ENCODE peak calls at places on chromosome 3, in six cellular contexts. One of them, this sample, is unnamed.

GRCh38 chr3:111744611-111745010 is 114.5 kb upstream of the PHLDB2 start:
- DNase-seq in HepG2: no peak
- DNase-seq in GM12878: no peak
- DNase-seq in HCT116: no peak
- DNase-seq in SK-N-SH: no peak
- DNase-seq in K562: no peak
- DNase-seq in this sample: no peak

GRCh38 chr3:71066849-71067261 is 516.7 kb downstream of the FOXP1 start:
- DNase-seq in SK-N-SH: peak
- DNase-seq in HCT116: no peak
- DNase-seq in K562: no peak
- DNase-seq in HepG2: no peak
- DNase-seq in GM12878: no peak
- DNase-seq in this sample: peak

GRCh38 chr3:184078851-184079250 is 18.0 kb upstream of the HTR3E start:
- DNase-seq in HepG2: no peak
- DNase-seq in SK-N-SH: no peak
- DNase-seq in K562: no peak
- DNase-seq in HCT116: no peak
- DNase-seq in GM12878: no peak
- DNase-seq in this sample: no peak

GRCh38 chr3:42635111-42635510 is 18.4 kb upstream of the ZBTB47 start:
- DNase-seq in SK-N-SH: no peak
- DNase-seq in GM12878: no peak
- DNase-seq in K562: no peak
- DNase-seq in HepG2: no peak
- DNase-seq in HCT116: no peak
- DNase-seq in this sample: peak

GRCh38 chr3:81472600-81473362 is 288.7 kb downstream of the GBE1 start:
- DNase-seq in SK-N-SH: no peak
- DNase-seq in GM12878: no peak
- DNase-seq in K562: no peak
- DNase-seq in HCT116: no peak
- DNase-seq in HepG2: no peak
- DNase-seq in this sample: peak

GRCh38 chr3:185280572-185281365 is 26.9 kb upstream of the EHHADH start:
- DNase-seq in GM12878: peak
- DNase-seq in K562: peak
- DNase-seq in SK-N-SH: peak
- DNase-seq in HepG2: peak
- DNase-seq in HCT116: peak
- DNase-seq in this sample: peak

GRCh38 chr3:194481525-194482195 is 5.1 kb downstream of the ATP13A3 start:
- DNase-seq in HCT116: no peak
- DNase-seq in K562: no peak
- DNase-seq in GM12878: no peak
- DNase-seq in SK-N-SH: no peak
- DNase-seq in HepG2: peak
- DNase-seq in this sample: no peak

GRCh38 chr3:59655616-59656015 is 605.8 kb upstream of the CFAP20DC start:
- DNase-seq in K562: no peak
- DNase-seq in HCT116: no peak
- DNase-seq in HepG2: no peak
- DNase-seq in SK-N-SH: no peak
- DNase-seq in GM12878: no peak
- DNase-seq in this sample: no peak

GRCh38 chr3:46191730-46192129 is 16.4 kb downstream of the CCR1 start:
- DNase-seq in HepG2: no peak
- DNase-seq in GM12878: no peak
- DNase-seq in SK-N-SH: no peak
- DNase-seq in K562: peak
- DNase-seq in HCT116: no peak
- DNase-seq in this sample: no peak

GRCh38 chr3:95154775-95155174 is 1091.9 kb downstream of the NSUN3 start:
- DNase-seq in HepG2: no peak
- DNase-seq in SK-N-SH: no peak
- DNase-seq in K562: no peak
- DNase-seq in HCT116: no peak
- DNase-seq in GM12878: no peak
- DNase-seq in this sample: no peak

GRCh38 chr3:141291610-141292345 is 60.2 kb downstream of the PXYLP1 start:
- DNase-seq in SK-N-SH: no peak
- DNase-seq in HCT116: no peak
- DNase-seq in K562: peak
- DNase-seq in GM12878: no peak
- DNase-seq in HepG2: no peak
- DNase-seq in this sample: no peak

GRCh38 chr3:16180737-16181134 is 6.3 kb downstream of the GALNT15 start:
- DNase-seq in HepG2: no peak
- DNase-seq in K562: no peak
- DNase-seq in GM12878: no peak
- DNase-seq in SK-N-SH: no peak
- DNase-seq in HCT116: no peak
- DNase-seq in this sample: no peak

GRCh38 chr3:13688824-13689223 is 139.9 kb downstream of the FBLN2 start:
- DNase-seq in GM12878: no peak
- DNase-seq in K562: no peak
- DNase-seq in HepG2: no peak
- DNase-seq in SK-N-SH: no peak
- DNase-seq in HCT116: no peak
- DNase-seq in this sample: no peak

GRCh38 chr3:39189648-39190269 is 2.6 kb downstream of the XIRP1 start:
- DNase-seq in GM12878: peak
- DNase-seq in HepG2: peak
- DNase-seq in HCT116: peak
- DNase-seq in K562: peak
- DNase-seq in SK-N-SH: peak
- DNase-seq in this sample: peak

GRCh38 chr3:13022348-13023250 is 50.6 kb downstream of the IQSEC1 start:
- DNase-seq in SK-N-SH: peak
- DNase-seq in HCT116: no peak
- DNase-seq in HepG2: no peak
- DNase-seq in GM12878: no peak
- DNase-seq in K562: no peak
- DNase-seq in this sample: peak

GRCh38 chr3:54366839-54367238 is 244.5 kb downstream of the CACNA2D3 start:
- DNase-seq in K562: no peak
- DNase-seq in HCT116: no peak
- DNase-seq in SK-N-SH: no peak
- DNase-seq in GM12878: no peak
- DNase-seq in HepG2: no peak
- DNase-seq in this sample: no peak

GRCh38 chr3:77079988-77080585 is 40.2 kb downstream of the ROBO2 start:
- DNase-seq in GM12878: no peak
- DNase-seq in HCT116: no peak
- DNase-seq in K562: no peak
- DNase-seq in HepG2: no peak
- DNase-seq in SK-N-SH: no peak
- DNase-seq in this sample: no peak

GRCh38 chr3:151382671-151383070 is 1.9 kb downstream of the P2RY12 start:
- DNase-seq in HCT116: no peak
- DNase-seq in SK-N-SH: no peak
- DNase-seq in K562: no peak
- DNase-seq in HepG2: no peak
- DNase-seq in GM12878: no peak
- DNase-seq in this sample: no peak

GRCh38 chr3:260911-261310 is 64.3 kb downstream of the CHL1 start:
- DNase-seq in HCT116: no peak
- DNase-seq in HepG2: no peak
- DNase-seq in GM12878: no peak
- DNase-seq in SK-N-SH: no peak
- DNase-seq in K562: no peak
- DNase-seq in this sample: no peak

GRCh38 chr3:111315911-111316310 is 226.1 kb upstream of the CD96 start:
- DNase-seq in HepG2: no peak
- DNase-seq in HCT116: no peak
- DNase-seq in K562: no peak
- DNase-seq in SK-N-SH: no peak
- DNase-seq in GM12878: no peak
- DNase-seq in this sample: no peak

GRCh38 chr3:4757949-4758855 is 221.0 kb upstream of the BHLHE40 start:
- DNase-seq in SK-N-SH: no peak
- DNase-seq in K562: no peak
- DNase-seq in GM12878: no peak
- DNase-seq in HepG2: no peak
- DNase-seq in HCT116: no peak
- DNase-seq in this sample: no peak

GRCh38 chr3:34882764-34883163 is 756.6 kb upstream of the ARPP21 start:
- DNase-seq in HepG2: no peak
- DNase-seq in K562: no peak
- DNase-seq in SK-N-SH: peak
- DNase-seq in HCT116: no peak
- DNase-seq in GM12878: no peak
- DNase-seq in this sample: no peak

GRCh38 chr3:111080357-111080937 is 8.8 kb downstream of the NECTIN3 start:
- DNase-seq in HepG2: peak
- DNase-seq in GM12878: no peak
- DNase-seq in K562: no peak
- DNase-seq in HCT116: no peak
- DNase-seq in SK-N-SH: peak
- DNase-seq in this sample: peak

GRCh38 chr3:33884204-33884561 is 85.8 kb downstream of the PDCD6IP start:
- DNase-seq in GM12878: no peak
- DNase-seq in K562: peak
- DNase-seq in HepG2: peak
- DNase-seq in HCT116: no peak
- DNase-seq in SK-N-SH: no peak
- DNase-seq in this sample: peak

GRCh38 chr3:158486200-158486599 is 84.8 kb upstream of the MLF1 start:
- DNase-seq in K562: no peak
- DNase-seq in GM12878: no peak
- DNase-seq in HepG2: no peak
- DNase-seq in HCT116: no peak
- DNase-seq in SK-N-SH: no peak
- DNase-seq in this sample: peak

GRCh38 chr3:151201046-151201730 is 1.8 kb downstream of the GPR171 start:
- DNase-seq in GM12878: no peak
- DNase-seq in HepG2: no peak
- DNase-seq in HCT116: no peak
- DNase-seq in K562: no peak
- DNase-seq in SK-N-SH: no peak
- DNase-seq in this sample: no peak

GRCh38 chr3:37987315-37987697 is 3.3 kb upstream of the VILL start:
- DNase-seq in K562: no peak
- DNase-seq in HCT116: no peak
- DNase-seq in HepG2: no peak
- DNase-seq in GM12878: no peak
- DNase-seq in SK-N-SH: no peak
- DNase-seq in this sample: no peak
- H3K27ac ChIP-seq in K562: peak
- H3K27ac ChIP-seq in HCT116: no peak
- H3K27ac ChIP-seq in HepG2: no peak
- H3K27ac ChIP-seq in GM12878: no peak
- H3K27ac ChIP-seq in SK-N-SH: no peak
- H3K27ac ChIP-seq in this sample: no peak

GRCh38 chr3:188706599-188706998 is 465.2 kb upstream of the TPRG1 start:
- DNase-seq in SK-N-SH: no peak
- DNase-seq in HCT116: no peak
- DNase-seq in K562: no peak
- DNase-seq in HepG2: no peak
- DNase-seq in GM12878: no peak
- DNase-seq in this sample: no peak
- TF ChIP-seq MAX in SK-N-SH: no peak
- TF ChIP-seq MAX in HCT116: no peak
- TF ChIP-seq MAX in K562: no peak
- TF ChIP-seq MAX in HepG2: no peak
- TF ChIP-seq MAX in GM12878: no peak
- TF ChIP-seq MAX in this sample: no peak

GRCh38 chr3:129344540-129345220 is 66.0 kb downstream of the HMCES start:
- DNase-seq in HepG2: no peak
- DNase-seq in SK-N-SH: no peak
- DNase-seq in GM12878: no peak
- DNase-seq in HCT116: no peak
- DNase-seq in K562: peak
- DNase-seq in this sample: no peak
- H2AFZ ChIP-seq in HepG2: no peak
- H2AFZ ChIP-seq in SK-N-SH: no peak
- H2AFZ ChIP-seq in GM12878: no peak
- H2AFZ ChIP-seq in HCT116: no peak
- H2AFZ ChIP-seq in K562: peak
- H2AFZ ChIP-seq in this sample: no peak

GRCh38 chr3:127751782-127752181 is 70.5 kb downstream of the MGLL start:
- DNase-seq in SK-N-SH: no peak
- DNase-seq in HepG2: no peak
- DNase-seq in HCT116: no peak
- DNase-seq in GM12878: no peak
- DNase-seq in K562: no peak
- DNase-seq in this sample: no peak

GRCh38 chr3:127749361-127749760 is 73.0 kb downstream of the MGLL start:
- DNase-seq in K562: no peak
- DNase-seq in HepG2: no peak
- DNase-seq in HCT116: no peak
- DNase-seq in SK-N-SH: no peak
- DNase-seq in GM12878: no peak
- DNase-seq in this sample: no peak

GRCh38 chr3:127749787-127750225 is 72.5 kb downstream of the MGLL start:
- DNase-seq in K562: no peak
- DNase-seq in GM12878: no peak
- DNase-seq in HepG2: no peak
- DNase-seq in SK-N-SH: no peak
- DNase-seq in HCT116: no peak
- DNase-seq in this sample: no peak

GRCh38 chr3:127750226-127751031 is 71.9 kb downstream of the MGLL start:
- DNase-seq in K562: no peak
- DNase-seq in HepG2: no peak
- DNase-seq in HCT116: no peak
- DNase-seq in SK-N-SH: peak
- DNase-seq in GM12878: peak
- DNase-seq in this sample: no peak

GRCh38 chr3:127751163-127751621 is 71.1 kb downstream of the MGLL start:
- DNase-seq in HepG2: no peak
- DNase-seq in GM12878: no peak
- DNase-seq in SK-N-SH: peak
- DNase-seq in HCT116: no peak
- DNase-seq in K562: no peak
- DNase-seq in this sample: no peak
- H3K27ac ChIP-seq in HepG2: no peak
- H3K27ac ChIP-seq in GM12878: peak
- H3K27ac ChIP-seq in SK-N-SH: peak
- H3K27ac ChIP-seq in HCT116: no peak
- H3K27ac ChIP-seq in K562: no peak
- H3K27ac ChIP-seq in this sample: no peak

DNA sequence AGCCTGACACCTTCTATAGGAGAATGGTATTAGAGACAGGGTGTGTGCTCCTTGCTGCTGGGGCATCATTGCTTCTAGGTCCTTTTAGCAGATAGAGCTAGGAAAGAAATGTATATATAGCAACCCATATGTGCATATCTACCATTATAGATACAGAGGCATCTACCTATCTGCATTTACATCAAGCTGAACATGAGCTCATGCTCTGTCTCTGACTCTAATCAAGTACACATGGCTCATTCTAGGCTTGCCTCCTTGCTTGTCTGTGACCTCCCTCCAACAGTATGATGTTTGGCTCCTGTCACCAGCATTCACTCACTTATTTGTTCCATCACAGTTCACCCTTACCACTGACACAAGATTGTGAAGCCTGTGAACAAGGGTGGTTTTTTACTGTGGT is 133.4 kb downstream of the EEFSEC start:
- DNase-seq in HCT116: no peak
- DNase-seq in HepG2: no peak
- DNase-seq in SK-N-SH: peak
- DNase-seq in GM12878: no peak
- DNase-seq in K562: no peak
- DNase-seq in this sample: no peak
- TF ChIP-seq MAX in HCT116: no peak
- TF ChIP-seq MAX in HepG2: no peak
- TF ChIP-seq MAX in SK-N-SH: no peak
- TF ChIP-seq MAX in GM12878: no peak
- TF ChIP-seq MAX in K562: no peak
- TF ChIP-seq MAX in this sample: no peak

GRCh38 chr3:32089476-32089875 is 16.9 kb upstream of the GPD1L start:
- DNase-seq in SK-N-SH: no peak
- DNase-seq in HCT116: no peak
- DNase-seq in GM12878: no peak
- DNase-seq in HepG2: no peak
- DNase-seq in K562: no peak
- DNase-seq in this sample: no peak
- H2AFZ ChIP-seq in SK-N-SH: no peak
- H2AFZ ChIP-seq in HCT116: no peak
- H2AFZ ChIP-seq in GM12878: no peak
- H2AFZ ChIP-seq in HepG2: no peak
- H2AFZ ChIP-seq in K562: no peak
- H2AFZ ChIP-seq in this sample: no peak

This sample was measured in endothelial cell of umbilical vein.